ENCODE peak calls at places on chromosomes 3 and 15, in ten cellular contexts. J, S, U, T, K, H, B, Z, V and W are unnamed samples.

GRCh38 chr3:122893282-122893681 is 98.4 kb downstream of the SLC49A4 start:
- DNase-seq in V (no peak), U (peak), S (no peak), K (no peak), Z (no peak), T (no peak), B (no peak), H (no peak), J (no peak), W (no peak)

GRCh38 chr3:149489060-149489690 is 14.7 kb downstream of the TM4SF4 start:
- DNase-seq in K (no peak), U (peak), V (no peak), T (no peak), H (no peak), B (peak), S (no peak), J (no peak), Z (no peak), W (no peak)

GRCh38 chr15:56869573-56869972 is 48.9 kb upstream of the TCF12 start:
- DNase-seq in B (peak), S (no peak), T (peak), K (peak), U (peak), V (no peak), Z (no peak), J (peak), H (no peak), W (peak)

GRCh38 chr3:8296466-8296865 is 205.2 kb upstream of the LMCD1 start:
- DNase-seq in U (no peak), J (no peak), Z (no peak), B (no peak), S (no peak), V (no peak), K (no peak), H (no peak), T (no peak), W (no peak)

GRCh38 chr3:84692261-84692660 is 266.5 kb upstream of the CADM2 start:
- DNase-seq in S (no peak), U (no peak), K (no peak), J (no peak), H (no peak), T (no peak), B (peak), Z (no peak), V (no peak), W (no peak)

GRCh38 chr15:56052389-56053045 is 59.1 kb upstream of the NEDD4 start:
- DNase-seq in K (no peak), S (no peak), Z (peak), B (peak), T (no peak), V (no peak), U (peak), H (no peak), J (no peak), W (no peak)

GRCh38 chr3:39216176-39216790 is 23.9 kb upstream of the XIRP1 start:
- DNase-seq in B (no peak), T (no peak), V (no peak), K (no peak), S (no peak), J (no peak), H (no peak), Z (no peak), U (no peak), W (no peak)

GRCh38 chr3:79019137-79019923 is 748.5 kb downstream of the ROBO1 start:
- DNase-seq in H (peak), Z (peak), T (peak), S (peak), B (peak), J (peak), K (peak), U (no peak), V (peak), W (peak)

GRCh38 chr15:68500363-68501317 is 68.7 kb upstream of the ITGA11 start:
- DNase-seq in K (peak), B (no peak), Z (no peak), H (no peak), J (no peak), U (no peak), T (no peak), S (no peak), V (no peak), W (no peak)

GRCh38 chr15:58393196-58393790 is 38.5 kb upstream of the LIPC start:
- DNase-seq in K (no peak), S (peak), B (no peak), J (peak), Z (no peak), T (no peak), V (no peak), H (no peak), U (no peak), W (no peak)

GRCh38 chr3:172647823-172648222 is 63.0 kb downstream of the NCEH1 start:
- DNase-seq in Z (no peak), T (no peak), H (no peak), V (no peak), B (no peak), U (peak), S (peak), J (peak), K (no peak), W (no peak)
- H3K27ac ChIP-seq in Z (no peak), T (no peak), H (no peak), V (no peak), B (no peak), U (no peak), S (peak), J (peak), K (no peak), W (no peak)

DNA sequence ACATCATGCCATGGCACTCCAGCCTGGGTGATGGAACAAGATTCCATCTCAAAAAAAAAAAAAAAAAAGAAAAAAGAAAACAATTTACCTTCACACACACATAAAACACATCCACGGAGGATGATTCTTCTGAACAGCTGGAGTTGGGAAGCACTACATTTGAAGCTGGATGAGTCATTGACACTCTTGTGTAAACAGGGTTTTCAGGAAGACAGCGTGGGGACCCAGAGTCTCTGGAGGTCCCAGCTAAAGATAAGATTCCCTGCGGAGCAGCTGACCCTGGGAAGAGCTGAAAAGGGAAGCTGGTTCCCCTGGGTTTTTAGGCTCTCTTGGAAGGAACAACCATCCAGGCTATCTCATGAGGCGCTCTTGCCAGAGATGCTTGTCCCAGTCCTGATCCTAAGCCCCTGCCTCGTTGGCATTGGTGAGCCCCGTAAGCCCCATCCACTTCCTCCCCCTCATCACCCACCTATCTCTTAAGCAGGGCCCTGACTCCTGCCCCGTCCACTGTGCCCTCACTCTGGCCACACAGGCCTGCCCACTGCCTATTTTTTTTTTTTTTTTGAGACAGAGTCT is 32.0 kb upstream of the FURIN start:
- DNase-seq in B (peak), K (no peak), U (no peak), J (no peak), Z (no peak), V (no peak), T (no peak), H (no peak), S (no peak), W (no peak)
- TF ChIP-seq POLR2A in B (no peak), K (no peak), U (no peak), J (no peak), Z (no peak), V (no peak), T (no peak), H (no peak), S (no peak), W (no peak)

GRCh38 chr3:141125351-141125750 is 74.2 kb downstream of the SPSB4 start:
- DNase-seq in Z (no peak), K (no peak), J (no peak), T (no peak), S (no peak), H (no peak), U (no peak), V (no peak), B (no peak), W (no peak)

GRCh38 chr3:141124715-141125114 is 73.6 kb downstream of the SPSB4 start:
- DNase-seq in Z (no peak), J (no peak), S (no peak), B (no peak), U (no peak), H (no peak), V (no peak), K (no peak), T (no peak), W (no peak)

GRCh38 chr3:141126661-141127343 is 75.7 kb downstream of the SPSB4 start:
- DNase-seq in Z (no peak), J (no peak), U (no peak), V (no peak), S (no peak), B (no peak), T (no peak), K (no peak), H (no peak), W (no peak)

GRCh38 chr3:141122455-141123030 is 71.4 kb downstream of the SPSB4 start:
- DNase-seq in U (no peak), Z (no peak), H (no peak), S (no peak), J (no peak), V (no peak), T (no peak), B (no peak), K (no peak), W (no peak)

DNA sequence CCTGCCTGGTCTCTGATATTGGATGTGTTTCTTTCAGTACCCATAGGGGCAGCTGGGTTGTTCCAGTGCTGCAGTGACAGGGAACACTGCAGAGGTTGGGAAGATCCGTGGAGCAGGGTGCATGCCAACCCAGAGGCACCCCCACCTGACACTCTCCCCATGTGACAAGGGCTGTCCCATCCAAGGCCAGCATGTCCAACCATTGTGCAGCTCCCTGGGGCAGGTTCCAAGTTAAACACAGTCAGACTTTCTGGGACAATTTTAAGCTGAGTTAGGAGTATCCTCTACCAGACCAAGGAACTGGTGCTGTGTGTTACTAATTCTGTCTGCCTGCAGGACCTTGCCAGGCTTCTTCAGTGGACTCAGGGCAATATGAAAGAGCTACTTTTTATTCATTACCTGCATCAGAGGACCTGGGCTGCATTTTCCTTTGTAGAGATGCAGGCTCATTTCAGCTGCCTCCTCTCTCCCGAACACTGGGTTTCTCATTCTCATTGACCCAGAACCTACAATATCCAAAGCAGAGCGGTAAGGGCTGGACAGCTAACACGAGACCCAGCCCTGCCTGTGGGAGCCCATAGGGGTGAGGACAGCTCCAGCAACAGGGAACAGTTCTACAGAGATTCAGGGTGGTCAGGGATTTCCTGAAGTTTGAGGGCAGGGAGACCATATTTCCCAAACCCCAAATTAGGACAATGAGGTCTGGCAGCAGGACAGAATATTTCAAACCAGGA is 72.7 kb downstream of the SPSB4 start:
- DNase-seq in V (no peak), H (no peak), T (no peak), U (no peak), S (no peak), K (no peak), Z (no peak), J (no peak), B (no peak), W (no peak)
- H3K27ac ChIP-seq in V (no peak), H (no peak), T (no peak), U (no peak), S (no peak), K (no peak), Z (no peak), J (no peak), B (no peak), W (no peak)

DNA sequence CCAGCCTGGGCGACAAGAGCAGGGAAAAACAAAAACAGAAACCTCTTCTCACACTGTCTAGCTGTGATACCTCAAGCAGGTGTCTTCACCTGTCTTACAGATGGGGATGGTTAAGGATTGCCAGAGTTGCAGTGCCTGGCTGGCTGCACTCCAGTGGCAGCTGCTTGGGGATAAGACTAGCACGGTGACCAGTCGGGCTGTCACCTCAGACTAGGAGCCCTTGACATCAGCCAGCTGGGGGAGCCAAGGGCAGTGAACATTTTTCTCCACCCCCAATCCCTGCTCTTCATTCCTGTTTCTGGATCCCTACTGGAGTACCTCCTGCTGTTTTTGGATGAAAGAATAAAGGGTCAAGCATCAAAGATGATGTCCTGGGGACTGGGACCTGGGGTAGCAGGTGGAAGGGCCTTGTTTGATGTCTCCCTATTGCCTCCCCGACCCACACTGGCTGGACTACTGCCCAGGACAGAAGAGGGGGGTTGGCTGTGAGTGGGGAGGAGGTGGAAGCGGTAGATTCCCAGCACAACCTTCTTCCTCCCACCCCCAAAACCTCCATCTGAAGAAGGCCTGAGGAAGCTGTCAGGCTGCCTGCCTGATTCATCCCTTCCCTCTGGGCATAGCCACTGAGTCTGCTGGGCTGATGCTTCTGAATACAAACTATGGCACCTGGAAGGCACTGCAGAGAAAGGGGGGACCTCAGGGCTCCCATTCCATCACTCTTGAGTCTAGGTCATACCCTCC is 7.0 kb upstream of the CPNE9 start:
- DNase-seq in V (no peak), U (no peak), Z (no peak), H (peak), B (no peak), J (no peak), K (no peak), S (no peak), T (no peak), W (no peak)
- TF ChIP-seq POLR2A in V (no peak), U (no peak), Z (no peak), H (no peak), B (no peak), J (no peak), K (no peak), S (no peak), T (no peak), W (no peak)

GRCh38 chr15:63292241-63292640 is 14.8 kb downstream of the APH1B start:
- DNase-seq in U (no peak), T (no peak), V (no peak), K (no peak), Z (no peak), H (no peak), S (no peak), B (no peak), J (no peak), W (no peak)

GRCh38 chr15:63287109-63287508 is 9.7 kb downstream of the APH1B start:
- DNase-seq in B (no peak), K (no peak), T (no peak), J (no peak), V (no peak), S (no peak), U (no peak), Z (no peak), H (no peak), W (no peak)

GRCh38 chr15:63291507-63291906 is 14.1 kb downstream of the APH1B start:
- DNase-seq in Z (no peak), K (no peak), V (no peak), S (no peak), B (peak), U (no peak), J (no peak), T (no peak), H (no peak), W (no peak)

GRCh38 chr15:63288778-63289378 is 11.5 kb downstream of the APH1B start:
- DNase-seq in V (no peak), S (no peak), Z (no peak), U (peak), T (peak), J (no peak), H (no peak), B (peak), K (no peak), W (no peak)

GRCh38 chr15:63288342-63288741 is 10.9 kb downstream of the APH1B start:
- DNase-seq in S (no peak), H (no peak), B (peak), T (no peak), Z (no peak), K (no peak), J (no peak), U (no peak), V (no peak), W (no peak)
- H3K27ac ChIP-seq in S (no peak), H (no peak), B (no peak), T (no peak), Z (no peak), K (no peak), J (no peak), U (no peak), V (no peak), W (no peak)

DNA sequence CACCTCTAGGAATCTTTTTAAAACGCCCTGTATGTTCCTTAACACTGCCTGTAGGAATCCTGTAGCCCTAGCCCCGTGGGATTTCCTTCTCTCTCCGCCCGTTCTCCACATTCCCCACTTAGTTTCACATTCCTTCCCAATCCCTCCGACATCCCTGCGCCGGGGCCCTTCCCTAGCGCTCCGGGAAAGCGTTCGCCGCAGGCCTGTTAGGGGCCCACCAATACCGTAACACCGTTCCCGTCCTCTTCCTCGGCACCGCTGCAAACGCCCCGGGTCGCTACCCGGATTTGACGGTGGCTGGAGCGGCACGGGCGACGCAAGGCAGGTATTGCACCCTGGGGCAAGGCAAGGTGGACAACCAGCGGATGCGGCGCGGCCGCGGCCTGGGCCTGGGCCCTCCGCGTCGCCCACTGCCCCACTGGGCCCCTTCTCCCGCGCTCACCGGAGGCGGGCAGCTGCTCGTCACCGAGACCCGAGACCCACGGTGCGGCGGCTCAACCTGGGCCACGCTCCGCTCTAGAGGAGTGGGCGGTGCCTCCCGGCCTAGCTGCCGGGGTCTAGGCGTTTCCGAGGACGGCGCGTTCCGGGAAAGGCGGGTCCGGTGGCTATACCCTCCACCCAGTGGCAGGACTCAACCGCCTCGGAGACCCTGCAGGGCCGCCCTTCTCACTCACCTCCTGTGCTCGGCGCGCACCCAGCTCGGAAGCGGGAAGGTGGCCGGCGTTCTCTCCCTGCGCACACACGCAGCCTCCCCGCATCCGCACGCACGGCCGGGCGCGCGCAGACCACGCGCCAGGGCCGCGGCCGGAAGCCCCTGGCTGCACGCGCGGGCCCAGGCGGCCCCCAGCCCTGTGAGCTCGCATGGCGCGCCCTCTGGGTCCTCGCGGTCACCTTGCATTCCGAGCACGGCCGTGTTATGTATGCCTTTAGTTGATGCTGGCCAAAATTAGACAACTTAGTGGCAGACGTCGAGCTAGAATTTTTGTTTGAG is at the start of gene B3GALNT1:
- DNase-seq in K (peak), S (peak), H (peak), V (peak), B (peak), Z (no peak), U (no peak), J (peak), T (peak), W (no peak)
- TF ChIP-seq POLR2A in K (no peak), S (no peak), H (no peak), V (no peak), B (no peak), Z (no peak), U (no peak), J (no peak), T (no peak), W (no peak)

DNA sequence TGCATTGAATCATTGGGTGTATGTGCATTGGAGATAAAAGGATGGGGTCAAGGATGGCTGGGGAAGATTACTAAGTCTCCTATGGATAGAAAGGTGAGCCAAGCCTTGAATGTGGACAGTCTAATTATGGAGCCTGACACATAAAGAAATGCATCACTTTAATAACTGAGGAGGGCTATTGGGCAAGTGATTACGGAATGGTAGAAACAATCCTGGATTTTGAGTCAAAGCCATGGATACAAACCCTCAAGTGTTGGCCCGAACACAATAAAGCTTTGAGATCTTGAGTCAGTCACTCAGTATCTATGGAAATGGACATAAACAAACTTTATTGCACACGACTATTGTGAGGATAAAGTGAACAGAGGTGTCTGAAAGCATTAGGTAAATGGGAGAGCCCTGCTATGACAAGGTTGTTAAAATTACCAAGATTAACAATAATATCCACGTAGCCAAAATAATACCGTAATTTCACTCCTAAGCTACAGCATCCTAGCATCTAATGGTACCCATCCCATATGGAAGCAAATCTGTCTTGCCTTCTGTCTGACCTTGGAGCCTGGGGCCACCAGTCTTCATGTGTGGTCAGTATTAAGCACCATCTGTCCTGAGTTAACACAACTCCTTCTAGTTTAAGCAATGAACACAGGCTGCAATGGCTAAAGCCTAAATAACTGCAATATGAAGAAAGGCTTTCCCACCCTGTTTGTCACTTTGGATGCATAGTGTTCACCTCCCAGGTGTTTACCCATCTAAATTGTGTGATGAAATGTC is 136.9 kb upstream of the PRICKLE2 start:
- DNase-seq in Z (no peak), U (no peak), H (no peak), J (no peak), S (no peak), K (no peak), V (no peak), T (no peak), B (no peak), W (no peak)
- H3K27ac ChIP-seq in Z (no peak), U (no peak), H (no peak), J (no peak), S (no peak), K (no peak), V (no peak), T (no peak), B (no peak), W (no peak)